ENCODE peak calls at places on chromosomes 5 and 9, in five cellular contexts. One of them, this sample, is unnamed.

GRCh38 chr5:15646351-15646750 is 146.4 kb downstream of the FBXL7 start:
- DNase-seq in non-pigmented ciliary epithelial cell: no peak
- DNase-seq in pancreas: no peak
- DNase-seq in DMS 273 treated with DMSO at 0.1 percent for 48 hours: no peak
- DNase-seq in activated CD8-positive, alpha-beta memory T cell treated with anti-CD3 and anti-CD28 coated beads, Interleukin-2, amount 50 U/mL, for 4 hours: no peak
- DNase-seq in this sample: no peak

GRCh38 chr5:40240111-40240510 is 439.6 kb upstream of the PTGER4 start:
- DNase-seq in non-pigmented ciliary epithelial cell: no peak
- DNase-seq in pancreas: no peak
- DNase-seq in DMS 273 treated with DMSO at 0.1 percent for 48 hours: no peak
- DNase-seq in activated CD8-positive, alpha-beta memory T cell treated with anti-CD3 and anti-CD28 coated beads, Interleukin-2, amount 50 U/mL, for 4 hours: no peak
- DNase-seq in this sample: no peak

GRCh38 chr9:78288214-78288892 is 8.6 kb upstream of the PSAT1 start:
- DNase-seq in non-pigmented ciliary epithelial cell: no peak
- DNase-seq in pancreas: no peak
- DNase-seq in DMS 273 treated with DMSO at 0.1 percent for 48 hours: peak; percentile 16
- DNase-seq in activated CD8-positive, alpha-beta memory T cell treated with anti-CD3 and anti-CD28 coated beads, Interleukin-2, amount 50 U/mL, for 4 hours: no peak
- DNase-seq in this sample: no peak

GRCh38 chr5:52693279-52693678 is 94.4 kb upstream of the ITGA1 start:
- DNase-seq in non-pigmented ciliary epithelial cell: no peak
- DNase-seq in pancreas: no peak
- DNase-seq in DMS 273 treated with DMSO at 0.1 percent for 48 hours: no peak
- DNase-seq in activated CD8-positive, alpha-beta memory T cell treated with anti-CD3 and anti-CD28 coated beads, Interleukin-2, amount 50 U/mL, for 4 hours: peak; percentile 27
- DNase-seq in this sample: no peak

GRCh38 chr5:167049043-167049663 is 1242.3 kb upstream of the WWC1 start:
- DNase-seq in non-pigmented ciliary epithelial cell: peak; percentile 27
- DNase-seq in pancreas: peak; percentile 38
- DNase-seq in DMS 273 treated with DMSO at 0.1 percent for 48 hours: no peak
- DNase-seq in activated CD8-positive, alpha-beta memory T cell treated with anti-CD3 and anti-CD28 coated beads, Interleukin-2, amount 50 U/mL, for 4 hours: no peak
- DNase-seq in this sample: no peak

GRCh38 chr9:4657426-4658159 is 4.5 kb upstream of the PLPP6 start:
- DNase-seq in non-pigmented ciliary epithelial cell: no peak
- DNase-seq in pancreas: no peak
- DNase-seq in DMS 273 treated with DMSO at 0.1 percent for 48 hours: no peak
- DNase-seq in activated CD8-positive, alpha-beta memory T cell treated with anti-CD3 and anti-CD28 coated beads, Interleukin-2, amount 50 U/mL, for 4 hours: no peak
- DNase-seq in this sample: no peak

GRCh38 chr5:126104951-126105350 is 318.3 kb upstream of the GRAMD2B start:
- DNase-seq in non-pigmented ciliary epithelial cell: no peak
- DNase-seq in pancreas: no peak
- DNase-seq in DMS 273 treated with DMSO at 0.1 percent for 48 hours: no peak
- DNase-seq in activated CD8-positive, alpha-beta memory T cell treated with anti-CD3 and anti-CD28 coated beads, Interleukin-2, amount 50 U/mL, for 4 hours: no peak
- DNase-seq in this sample: no peak

GRCh38 chr9:19136129-19136528 is 8.8 kb upstream of the PLIN2 start:
- DNase-seq in non-pigmented ciliary epithelial cell: no peak
- DNase-seq in pancreas: no peak
- DNase-seq in DMS 273 treated with DMSO at 0.1 percent for 48 hours: no peak
- DNase-seq in activated CD8-positive, alpha-beta memory T cell treated with anti-CD3 and anti-CD28 coated beads, Interleukin-2, amount 50 U/mL, for 4 hours: no peak
- DNase-seq in this sample: no peak

GRCh38 chr5:93874491-93874890 is 133.1 kb upstream of the POU5F2 start:
- DNase-seq in non-pigmented ciliary epithelial cell: no peak
- DNase-seq in pancreas: no peak
- DNase-seq in DMS 273 treated with DMSO at 0.1 percent for 48 hours: no peak
- DNase-seq in activated CD8-positive, alpha-beta memory T cell treated with anti-CD3 and anti-CD28 coated beads, Interleukin-2, amount 50 U/mL, for 4 hours: no peak
- DNase-seq in this sample: no peak

GRCh38 chr9:137434498-137435380 is 6.4 kb downstream of the ENTPD8 start:
- DNase-seq in non-pigmented ciliary epithelial cell: no peak
- DNase-seq in pancreas: no peak
- DNase-seq in DMS 273 treated with DMSO at 0.1 percent for 48 hours: no peak
- DNase-seq in activated CD8-positive, alpha-beta memory T cell treated with anti-CD3 and anti-CD28 coated beads, Interleukin-2, amount 50 U/mL, for 4 hours: peak; percentile 14
- DNase-seq in this sample: no peak

GRCh38 chr9:113187935-113188595 is 33.0 kb downstream of the FKBP15 start:
- DNase-seq in non-pigmented ciliary epithelial cell: peak; percentile 93
- DNase-seq in pancreas: peak; percentile 35
- DNase-seq in DMS 273 treated with DMSO at 0.1 percent for 48 hours: no peak
- DNase-seq in activated CD8-positive, alpha-beta memory T cell treated with anti-CD3 and anti-CD28 coated beads, Interleukin-2, amount 50 U/mL, for 4 hours: no peak
- DNase-seq in this sample: peak; percentile 86